ENCODE peak calls at places on chromosomes 11 and 22, in nine cellular contexts. R, Y, K, C, X, T, E, O and U are unnamed samples.

GRCh38 chr11:54558919-54559318 is 44.9 kb downstream of the OR4C46 start:
- DNase-seq in Y (no peak), T (no peak), R (no peak), C (no peak), X (no peak), O (peak), E (no peak), K (no peak), U (no peak)

GRCh38 chr11:94650756-94651155 is 83.6 kb downstream of the PIWIL4 start:
- DNase-seq in T (no peak), K (peak), E (no peak), X (no peak), C (peak), R (peak), O (no peak), Y (peak), U (no peak)

GRCh38 chr11:13875643-13876042 is 86.9 kb upstream of the SPON1 start:
- DNase-seq in O (no peak), E (no peak), X (no peak), K (no peak), R (no peak), T (no peak), C (no peak), Y (no peak), U (no peak)

GRCh38 chr11:128227466-128227865 is 359.9 kb downstream of the ETS1 start:
- DNase-seq in R (no peak), C (no peak), Y (no peak), O (no peak), T (no peak), E (no peak), K (no peak), X (no peak), U (no peak)

GRCh38 chr11:1921576-1922141 is 2.2 kb downstream of the TNNT3 start:
- DNase-seq in O (no peak), K (peak), R (no peak), T (no peak), X (no peak), Y (no peak), E (no peak), C (no peak), U (no peak)

GRCh38 chr11:86162257-86162656 is 82.3 kb upstream of the EED start:
- DNase-seq in C (peak), Y (no peak), E (no peak), O (peak), X (peak), T (no peak), K (no peak), R (no peak), U (peak)

GRCh38 chr22:49199224-49199623 is 628.4 kb downstream of the BRD1 start:
- DNase-seq in O (no peak), T (no peak), E (no peak), Y (no peak), X (no peak), K (no peak), R (no peak), C (no peak), U (no peak)

GRCh38 chr11:64340671-64341335 is 799 bp downstream of the CCDC88B start:
- DNase-seq in R (no peak), O (peak), E (peak), K (peak), X (no peak), Y (no peak), C (no peak), T (peak), U (no peak)

GRCh38 chr22:28398355-28398754 is 281.3 kb downstream of the TTC28 start:
- DNase-seq in K (no peak), Y (peak), R (no peak), T (no peak), C (no peak), O (no peak), E (no peak), X (no peak), U (no peak)

GRCh38 chr11:12599408-12600143 is 74.6 kb upstream of the TEAD1 start:
- DNase-seq in C (no peak), R (no peak), T (no peak), Y (no peak), O (peak), K (peak), E (peak), X (peak), U (no peak)

GRCh38 chr11:84806354-84806753 is 820.8 kb downstream of the DLG2 start:
- DNase-seq in R (no peak), T (no peak), O (no peak), C (no peak), K (no peak), Y (no peak), E (no peak), X (no peak), U (no peak)

GRCh38 chr22:20131856-20132685 is 467 bp downstream of the ZDHHC8 start:
- DNase-seq in K (no peak), X (no peak), T (no peak), R (no peak), Y (no peak), E (no peak), O (peak), C (no peak), U (no peak)